ENCODE peak calls at places on chromosomes 6 and 20, in four cellular contexts. G is stimulated activated CD4-positive, alpha-beta T cell treated with anti-CD3 and anti-CD28 coated beads, Interleukin-15, amount 100 ng/mL, for 24 hours; S is AG09319; M is C1 segment of cervical spinal cord. Z is an unnamed sample.

GRCh38 chr6:27056615-27057014 is 190.9 kb upstream of the PRSS16 start:
- DNase-seq in G (no peak), S (no peak), M (no peak), Z (no peak)

GRCh38 chr6:89487864-89488263 is 54.9 kb downstream of the ANKRD6 start:
- DNase-seq in G (peak; percentile 9), S (no peak), M (no peak), Z (no peak)

GRCh38 chr6:10567256-10568041 is 46.3 kb downstream of the GCNT2 start:
- DNase-seq in G (no peak), S (no peak), M (no peak), Z (no peak)

GRCh38 chr6:6379573-6379972 is 59.1 kb upstream of the F13A1 start:
- DNase-seq in G (no peak), S (no peak), M (no peak), Z (no peak)

GRCh38 chr20:8454137-8454712 is 322.2 kb downstream of the PLCB1 start:
- DNase-seq in G (peak; percentile 24), S (peak; percentile 59), M (no peak), Z (peak; percentile 37)

GRCh38 chr20:37901280-37901666 is 1.7 kb upstream of the VSTM2L start:
- DNase-seq in G (no peak), S (no peak), M (no peak), Z (no peak)

GRCh38 chr6:31495580-31495979 is 2.4 kb upstream of the MICB start:
- DNase-seq in G (no peak), S (no peak), M (no peak), Z (no peak)

GRCh38 chr6:163038317-163038716 is 310.5 kb downstream of the PACRG start:
- DNase-seq in G (no peak), S (no peak), M (no peak), Z (no peak)

GRCh38 chr6:36779227-36779626 is 60.0 kb downstream of the CPNE5 start:
- DNase-seq in G (no peak), S (no peak), M (no peak), Z (no peak)

GRCh38 chr20:7859371-7859802 is 80.9 kb downstream of the HAO1 start:
- DNase-seq in G (no peak), S (no peak), M (no peak), Z (peak; percentile 1)

GRCh38 chr6:22236626-22237414 is 60.0 kb downstream of the PRL start:
- DNase-seq in G (no peak), S (peak; percentile 57), M (no peak), Z (no peak)

GRCh38 chr6:139839506-139840156 is 465.2 kb upstream of the CITED2 start:
- DNase-seq in G (no peak), S (no peak), M (peak; percentile 23), Z (peak; percentile 94)

GRCh38 chr6:154302111-154302752 is 54.4 kb downstream of the IPCEF1 start:
- DNase-seq in G (peak; percentile 39), S (peak; percentile 20), M (peak; percentile 13), Z (peak; percentile 72)

GRCh38 chr6:146902846-146903245 is 301.4 kb upstream of the STXBP5 start:
- DNase-seq in G (no peak), S (no peak), M (no peak), Z (no peak)

GRCh38 chr6:1312193-1312443 is 220 bp downstream of the FOXQ1 start:
- DNase-seq in G (no peak), S (no peak), M (no peak), Z (no peak)

GRCh38 chr20:17905544-17905943 is 63.0 kb downstream of the SNX5 start:
- DNase-seq in G (no peak), S (no peak), M (no peak), Z (no peak)

GRCh38 chr6:79797912-79798311 is 149.4 kb downstream of the ELOVL4 start:
- DNase-seq in G (no peak), S (no peak), M (no peak), Z (no peak)

GRCh38 chr6:128507337-128508310 is 12.8 kb downstream of the PTPRK start:
- DNase-seq in G (no peak), S (no peak), M (no peak), Z (no peak)

GRCh38 chr6:78947529-78947928 is 80.2 kb downstream of the IRAK1BP1 start:
- DNase-seq in G (no peak), S (no peak), M (no peak), Z (no peak)

GRCh38 chr6:52503853-52504777 is 72.7 kb downstream of the TRAM2 start:
- DNase-seq in G (no peak), S (no peak), M (no peak), Z (peak; percentile 22)

GRCh38 chr6:13523826-13524622 is 36.6 kb upstream of the GFOD1 start:
- DNase-seq in G (no peak), S (no peak), M (no peak), Z (no peak)

GRCh38 chr6:63121166-63121565 is 90.1 kb upstream of the FKBP1C start:
- DNase-seq in G (no peak), S (no peak), M (no peak), Z (no peak)

GRCh38 chr6:44538841-44539240 is 151.3 kb downstream of the CDC5L start:
- DNase-seq in G (no peak), S (no peak), M (no peak), Z (no peak)

GRCh38 chr6:107361568-107362270 is 97.6 kb downstream of the PDSS2 start:
- DNase-seq in G (no peak), S (no peak), M (no peak), Z (no peak)

GRCh38 chr20:63708301-63709148 is 686 bp downstream of the ZGPAT start:
- DNase-seq in G (no peak), S (no peak), M (no peak), Z (peak; percentile 25)

GRCh38 chr6:66930559-66931290 is 1223.7 kb upstream of the EYS start:
- DNase-seq in G (no peak), S (no peak), M (no peak), Z (no peak)

GRCh38 chr6:154156135-154156948 is 117.3 kb downstream of the OPRM1 start:
- DNase-seq in G (peak; percentile 76), S (no peak), M (peak; percentile 23), Z (peak; percentile 74)

GRCh38 chr20:63235399-63235983 is at the start of gene BIRC7:
- DNase-seq in G (no peak), S (no peak), M (no peak), Z (peak; percentile 27)

GRCh38 chr6:150001295-150001990 is 23.9 kb downstream of the RAET1L start:
- DNase-seq in G (peak; percentile 57), S (no peak), M (no peak), Z (no peak)

GRCh38 chr20:45999908-46000570 is 8.7 kb upstream of the MMP9 start:
- DNase-seq in G (no peak), S (no peak), M (no peak), Z (no peak)

GRCh38 chr20:37494301-37494700 is 26.7 kb upstream of the NNAT start:
- DNase-seq in G (no peak), S (no peak), M (no peak), Z (no peak)

GRCh38 chr6:135250234-135250633 is 69.1 kb downstream of the MYB start:
- DNase-seq in G (no peak), S (no peak), M (no peak), Z (peak; percentile 28)

GRCh38 chr6:24382220-24382540 is 20.6 kb upstream of the MRS2 start:
- DNase-seq in G (no peak), S (no peak), M (no peak), Z (no peak)

GRCh38 chr20:24587384-24588046 is 118.1 kb downstream of the SYNDIG1 start:
- DNase-seq in G (no peak), S (no peak), M (no peak), Z (no peak)

GRCh38 chr20:51624157-51624731 is 81.7 kb upstream of the NFATC2 start:
- DNase-seq in G (peak; percentile 80), S (no peak), M (peak; percentile 14), Z (peak; percentile 63)

GRCh38 chr20:53676987-53677386 is 83.3 kb upstream of the ZNF217 start:
- DNase-seq in G (no peak), S (no peak), M (no peak), Z (no peak)

GRCh38 chr6:38261626-38262025 is 378.1 kb downstream of the BTBD9 start:
- DNase-seq in G (no peak), S (no peak), M (no peak), Z (no peak)

GRCh38 chr6:34510299-34510698 is 44.4 kb downstream of the PACSIN1 start:
- DNase-seq in G (no peak), S (no peak), M (no peak), Z (no peak)

Z was measured in HL-60.